ENCODE peak calls at places on chromosomes 12 and 14, in six cellular contexts. U is SK-N-MC; T is thyroid gland; G is mesendoderm; Q is NT2/D1; Y is CD8-positive, alpha-beta memory T cell. N is an unnamed sample. For H3K36me3, the result is how much of the 10 kb centered on the place peaks cover.

GRCh38 chr14:74427651-74428050 is 1.6 kb upstream of the SYNDIG1L start:
- DNase-seq in Q (no peak), G (no peak), T (no peak), U (no peak), Y (no peak), N (no peak)

GRCh38 chr12:107759410-107759809 is 1.5 kb downstream of the PRDM4 start:
- DNase-seq in Y (no peak), T (no peak), U (peak), Q (no peak), G (peak), N (no peak)

GRCh38 chr12:32765906-32766305 is 10.2 kb upstream of the YARS2 start:
- DNase-seq in G (no peak), T (no peak), U (no peak), Q (no peak), Y (no peak), N (no peak)

GRCh38 chr12:18141583-18141982 is 51.6 kb upstream of the RERGL start:
- DNase-seq in G (no peak), T (no peak), Q (no peak), Y (no peak), U (no peak), N (no peak)

GRCh38 chr12:51751657-51752056 is 96.9 kb downstream of the FIGNL2 start:
- DNase-seq in U (no peak), T (peak), Y (no peak), G (no peak), Q (no peak), N (peak)

GRCh38 chr14:104048758-104049496 is 36.6 kb upstream of the ASPG start:
- DNase-seq in Q (no peak), Y (no peak), U (no peak), T (peak), G (no peak), N (no peak)

GRCh38 chr12:110431957-110432587 is 18.1 kb downstream of the ARPC3 start:
- DNase-seq in Y (no peak), Q (no peak), U (no peak), T (no peak), G (no peak), N (peak)

GRCh38 chr14:92986254-92987147 is 63.6 kb downstream of the CHGA start:
- DNase-seq in Q (no peak), Y (no peak), G (no peak), T (peak), U (no peak), N (peak)

GRCh38 chr14:93304771-93305170 is 28.1 kb downstream of the BTBD7 start:
- DNase-seq in Q (no peak), Y (no peak), U (no peak), T (no peak), G (no peak), N (no peak)

GRCh38 chr14:68690106-68690960 is 102.5 kb downstream of the ZFP36L1 start:
- DNase-seq in T (peak), Q (no peak), Y (no peak), G (no peak), U (no peak), N (peak)

GRCh38 chr12:125408718-125409117 is 343.5 kb downstream of the AACS start:
- DNase-seq in Q (no peak), G (no peak), U (no peak), Y (no peak), T (no peak), N (no peak)

GRCh38 chr12:14654416-14654815 is 42.0 kb downstream of the GUCY2C start:
- DNase-seq in Y (no peak), U (no peak), G (no peak), Q (no peak), T (no peak), N (no peak)

GRCh38 chr12:51771008-51771407 is 77.5 kb downstream of the FIGNL2 start:
- DNase-seq in Q (no peak), U (no peak), G (no peak), Y (no peak), T (no peak), N (no peak)

GRCh38 chr12:19972325-19973288 is 395.7 kb upstream of the PDE3A start:
- DNase-seq in Y (no peak), G (peak), T (no peak), U (no peak), Q (no peak), N (no peak)

GRCh38 chr12:91139981-91140659 is 28.8 kb upstream of the LUM start:
- DNase-seq in Q (no peak), U (peak), Y (no peak), G (no peak), T (no peak), N (no peak)

GRCh38 chr14:79997509-79998210 is 213.6 kb downstream of the DIO2 start:
- DNase-seq in Q (no peak), U (no peak), Y (no peak), G (no peak), T (no peak), N (no peak)

GRCh38 chr12:105359840-105360239 is 29.3 kb downstream of the C12orf75 start:
- DNase-seq in T (no peak), G (peak), Q (no peak), U (no peak), Y (no peak), N (no peak)

GRCh38 chr14:36096090-36096489 is 80.4 kb downstream of the PTCSC3 start:
- DNase-seq in T (no peak), U (no peak), G (no peak), Y (no peak), Q (no peak), N (no peak)

GRCh38 chr12:12508612-12509011 is 54.1 kb downstream of the DUSP16 start:
- DNase-seq in G (no peak), T (no peak), Y (no peak), Q (no peak), U (no peak), N (no peak)

GRCh38 chr14:53783256-53783655 is 173.4 kb downstream of the BMP4 start:
- DNase-seq in G (no peak), U (no peak), Y (no peak), Q (no peak), T (no peak), N (no peak)

GRCh38 chr12:5901416-5901815 is 43.6 kb downstream of the ANO2 start:
- DNase-seq in G (no peak), Q (no peak), T (no peak), U (no peak), Y (no peak), N (no peak)

GRCh38 chr12:115174928-115175327 is 491.0 kb upstream of the TBX3 start:
- DNase-seq in U (no peak), Y (no peak), Q (no peak), G (peak), T (no peak), N (no peak)

GRCh38 chr12:124361074-124361965 is 66.4 kb downstream of the RFLNA start:
- DNase-seq in Q (no peak), T (no peak), Y (no peak), G (no peak), U (no peak), N (no peak)
- H3K36me3 ChIP-seq in Q (half or more), T (under half), Y (under half), G (under half), U (under half), N (under half)

GRCh38 chr14:75734848-75735247 is 73.8 kb downstream of the TTLL5 start:
- DNase-seq in Q (no peak), T (no peak), U (no peak), G (no peak), Y (no peak), N (no peak)
- H3K36me3 ChIP-seq in Q (under half), T (under half), U (under half), G (under half), Y (under half), N (under half)

DNA sequence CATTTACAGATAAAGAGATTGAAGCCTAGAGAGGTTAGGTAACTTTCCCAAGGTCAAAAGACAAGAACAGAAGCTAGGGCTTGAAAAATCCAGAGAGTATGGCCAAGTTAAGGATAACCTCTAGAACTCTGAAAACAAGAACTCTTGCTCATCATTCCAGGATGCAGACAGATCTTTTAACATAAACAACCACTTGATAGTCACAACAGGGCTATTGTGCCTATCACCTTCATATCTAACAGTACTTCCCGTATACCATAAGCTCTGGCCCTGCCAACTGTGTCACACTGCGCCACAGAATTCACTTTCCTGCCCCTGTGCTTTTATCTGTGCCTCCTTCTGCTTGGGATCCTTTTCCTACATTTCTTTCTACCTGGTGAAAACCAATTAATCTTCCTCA is 18.2 kb downstream of the ERP29 start:
- DNase-seq in T (no peak), Q (no peak), Y (no peak), U (no peak), G (no peak), N (no peak)
- H3K36me3 ChIP-seq in T (under half), Q (half or more), Y (under half), U (half or more), G (under half), N (half or more)

DNA sequence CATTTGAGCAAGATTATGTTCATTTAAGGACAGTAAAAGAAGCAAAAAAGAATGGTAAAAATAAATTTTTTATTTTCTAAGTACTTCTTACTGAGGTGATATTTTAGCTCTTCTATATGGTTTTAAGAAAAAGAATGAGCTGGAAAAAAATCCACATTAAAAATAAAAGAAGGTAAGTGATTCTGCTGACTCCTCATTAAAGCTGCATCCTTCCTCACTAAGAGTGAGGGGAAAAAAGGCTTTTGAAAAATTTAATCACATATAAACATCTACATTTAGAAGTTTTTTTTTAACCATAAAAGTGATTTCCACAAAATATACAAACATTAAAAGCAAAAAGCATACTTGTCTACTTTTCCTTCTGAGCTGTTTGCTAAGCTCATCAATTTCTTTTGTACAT is 28.3 kb upstream of the FBLN5 start:
- DNase-seq in U (no peak), G (no peak), T (no peak), Q (no peak), Y (no peak), N (no peak)
- H3K36me3 ChIP-seq in U (under half), G (under half), T (under half), Q (under half), Y (under half), N (under half)

GRCh38 chr12:89650239-89650638 is 58.4 kb downstream of the ATP2B1 start:
- DNase-seq in G (no peak), Q (no peak), U (no peak), Y (no peak), T (no peak), N (no peak)

GRCh38 chr12:89649820-89650219 is 58.8 kb downstream of the ATP2B1 start:
- DNase-seq in U (no peak), T (no peak), G (no peak), Y (no peak), Q (no peak), N (no peak)

GRCh38 chr12:89648211-89648930 is 60.3 kb downstream of the ATP2B1 start:
- DNase-seq in G (peak), Y (no peak), T (no peak), Q (peak), U (peak), N (no peak)

GRCh38 chr12:89649139-89649538 is 59.5 kb downstream of the ATP2B1 start:
- DNase-seq in Q (no peak), G (no peak), U (no peak), Y (no peak), T (no peak), N (no peak)

GRCh38 chr12:89651192-89651591 is 57.4 kb downstream of the ATP2B1 start:
- DNase-seq in T (no peak), Y (no peak), Q (no peak), G (no peak), U (no peak), N (no peak)
- H3K36me3 ChIP-seq in T (under half), Y (under half), Q (under half), G (under half), U (under half), N (under half)